ENCODE peak calls at places on chromosomes 16 and 17, in ten cellular contexts. C, G, R, Y, L, P, S, I, B and O are unnamed samples.

GRCh38 chr17:17206149-17206912 is at the start of gene PLD6:
- DNase-seq in C (peak; percentile 95), G (peak; percentile 95), R (peak; percentile 39), P (peak; percentile 68), B (peak; percentile 44), I (peak; percentile 80), L (peak; percentile 89), S (peak; percentile 74), Y (peak; percentile 95), O (peak; percentile 89)

GRCh38 chr17:45146616-45147101 is 1.6 kb upstream of the HEXIM1 start:
- DNase-seq in R (peak; percentile 82), P (peak; percentile 49), B (no peak), I (peak; percentile 84), Y (no peak), C (no peak), S (no peak), G (no peak), L (no peak), O (peak; percentile 33)

GRCh38 chr17:28519236-28519635 is 13.1 kb downstream of the FOXN1 start:
- DNase-seq in Y (no peak), R (no peak), P (no peak), L (no peak), S (no peak), C (no peak), G (no peak), B (no peak), I (no peak), O (no peak)

GRCh38 chr17:11296994-11297393 is 56.0 kb downstream of the SHISA6 start:
- DNase-seq in I (no peak), P (no peak), Y (no peak), G (no peak), B (no peak), S (peak; percentile 18), C (no peak), R (no peak), L (no peak), O (no peak)

GRCh38 chr17:27091043-27091497 is 202.8 kb upstream of the WSB1 start:
- DNase-seq in R (no peak), I (no peak), B (no peak), P (no peak), C (no peak), L (no peak), S (no peak), Y (no peak), G (no peak), O (no peak)

GRCh38 chr16:88782454-88783390 is 2.3 kb downstream of the PIEZO1 start:
- DNase-seq in Y (no peak), I (no peak), P (peak; percentile 47), G (no peak), B (peak; percentile 56), L (no peak), S (peak; percentile 86), C (peak; percentile 66), R (peak; percentile 84), O (no peak)

GRCh38 chr17:71438631-71439146 is 682.1 kb upstream of the SOX9 start:
- DNase-seq in G (no peak), R (peak; percentile 98), L (no peak), S (peak; percentile 97), B (no peak), Y (no peak), C (no peak), I (no peak), P (peak; percentile 1), O (peak; percentile 59)

GRCh38 chr16:31395647-31396046 is 2.5 kb downstream of the ITGAD start:
- DNase-seq in Y (peak; percentile 72), B (no peak), G (no peak), S (no peak), R (no peak), L (no peak), I (no peak), C (no peak), P (no peak), O (no peak)

GRCh38 chr17:19464033-19465026 is 53.3 kb downstream of the RNF112 start:
- DNase-seq in C (no peak), S (no peak), I (no peak), G (no peak), Y (no peak), L (peak; percentile 59), P (no peak), B (no peak), R (peak; percentile 18), O (no peak)

GRCh38 chr17:81094744-81095607 is 60.0 kb downstream of the BAIAP2 start:
- DNase-seq in G (peak; percentile 91), B (peak; percentile 77), C (peak; percentile 93), Y (peak; percentile 93), I (peak; percentile 78), S (peak; percentile 99), P (peak; percentile 78), R (peak; percentile 100), L (peak; percentile 90), O (peak; percentile 97)
- H3K27ac ChIP-seq in G (peak overlapping the region; percentile 74), B (peak overlapping the region; percentile 37), C (no peak overlapping the region), Y (peak overlapping the region; percentile 61), I (peak overlapping the region; percentile 81), S (peak overlapping the region; percentile 98), P (no peak overlapping the region), R (peak overlapping the region; percentile 58), L (peak overlapping the region; percentile 46), O (peak overlapping the region; percentile 92)

DNA sequence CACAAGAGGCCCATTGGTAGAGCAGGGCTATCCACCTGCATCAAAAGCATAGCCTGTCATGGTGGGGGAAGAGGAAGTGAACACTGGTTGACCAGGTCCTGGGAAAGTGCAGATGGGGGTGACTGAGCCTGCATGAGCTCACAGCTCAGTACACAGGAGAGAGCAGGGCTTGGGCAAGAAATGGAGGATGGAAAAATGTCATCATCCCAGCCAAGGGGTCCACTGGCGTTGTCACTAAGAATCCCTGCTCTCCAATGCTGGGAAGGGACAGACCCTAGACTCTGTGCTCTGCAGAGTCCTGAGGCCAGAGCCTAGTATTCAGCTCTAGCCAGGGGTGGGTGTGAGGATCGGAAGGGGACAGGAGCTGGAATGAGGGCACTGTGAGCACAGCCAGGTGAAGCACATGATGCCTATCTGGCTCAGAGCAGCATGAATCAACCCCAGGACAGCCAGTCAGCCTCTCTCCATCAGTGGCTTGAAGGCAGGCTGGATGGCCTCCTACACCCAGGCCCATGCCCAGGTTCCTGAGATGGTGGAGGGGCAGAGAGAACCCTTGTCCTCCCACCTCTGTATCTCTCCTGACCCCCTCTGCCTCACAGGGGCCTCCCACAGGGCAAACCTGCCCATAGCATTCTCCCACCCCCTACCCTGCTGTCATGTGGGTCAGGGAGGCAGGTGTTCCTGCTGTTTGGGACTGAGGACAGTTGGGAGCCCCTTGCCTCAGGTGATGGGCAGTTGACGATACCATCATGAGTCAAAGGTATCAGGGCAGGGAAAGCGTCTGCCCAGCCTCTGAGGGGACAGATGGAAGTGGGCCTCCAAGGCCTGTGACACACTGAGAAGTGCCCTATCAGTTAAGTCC is 13.8 kb upstream of the CTCF start:
- DNase-seq in L (no peak), I (no peak), C (no peak), S (no peak), R (no peak), Y (peak; percentile 47), B (no peak), G (no peak), P (peak; percentile 55), O (no peak)
- TF ChIP-seq CTCF in L (no peak), I (no peak), C (no peak), S (no peak), R (no peak), Y (no peak), B (no peak), G (no peak), P (no peak), O (no peak)

GRCh38 chr16:4214215-4214621 is 27.7 kb downstream of the SRL start:
- DNase-seq in S (peak; percentile 72), I (peak; percentile 59), Y (no peak), C (no peak), P (no peak), L (peak; percentile 81), R (peak; percentile 96), G (no peak), B (peak; percentile 36), O (peak; percentile 85)

GRCh38 chr16:4217246-4218131 is 24.4 kb downstream of the SRL start:
- DNase-seq in R (peak; percentile 27), L (peak; percentile 81), S (no peak), Y (no peak), G (peak; percentile 51), I (no peak), C (no peak), B (no peak), P (no peak), O (peak; percentile 91)

GRCh38 chr16:4215106-4215505 is 26.8 kb downstream of the SRL start:
- DNase-seq in R (no peak), S (no peak), G (no peak), C (no peak), I (no peak), L (peak; percentile 77), Y (no peak), B (no peak), P (no peak), O (no peak)

GRCh38 chr16:4218202-4218601 is 23.7 kb downstream of the SRL start:
- DNase-seq in I (no peak), C (no peak), B (no peak), Y (no peak), L (no peak), R (no peak), P (no peak), S (no peak), G (no peak), O (peak; percentile 96)

GRCh38 chr16:4216631-4217030 is 25.2 kb downstream of the SRL start:
- DNase-seq in S (no peak), L (no peak), R (peak; percentile 36), P (no peak), B (no peak), C (no peak), Y (no peak), G (no peak), I (no peak), O (no peak)
- H3K27ac ChIP-seq in S (no peak overlapping the region), L (peak overlapping the region; percentile 73), R (no peak overlapping the region), P (no peak overlapping the region), B (no peak overlapping the region), C (no peak overlapping the region), Y (no peak overlapping the region), G (no peak overlapping the region), I (no peak overlapping the region), O (peak overlapping the region; percentile 95)

GRCh38 chr16:1285669-1286491 is 23.6 kb upstream of the UBE2I start:
- DNase-seq in P (no peak), L (no peak), Y (no peak), S (no peak), B (no peak), C (no peak), R (no peak), G (peak; percentile 30), I (no peak), O (no peak)
- TF ChIP-seq CTCF in P (no peak), L (no peak), Y (no peak), S (peak; percentile 11), B (no peak), C (no peak), R (no peak), G (peak; percentile 47), I (no peak), O (no peak)